ENCODE peak calls at places on chromosomes 5 and 9, in seven cellular contexts. X is endothelial cell of umbilical vein; D is EL; R is COLO829; V is T-helper 2 cell treated with Interferon-gamma antibody and Interleukin-4, amounts not matched to agents 5 μg/mL and 100 μg/mL, for 36 hours; A is ELF-1; H is activated CD4-positive, alpha-beta T cell treated with anti-CD3 and anti-CD28 coated beads, Interleukin-2, amount 50 U/mL, for 48 hours. O is an unnamed sample.

GRCh38 chr9:133591116-133591910 is 17.9 kb downstream of the FAM163B start:
- DNase-seq in R (no peak), H (no peak), X (no peak), A (no peak), D (no peak), V (no peak), O (no peak)

GRCh38 chr9:34097865-34098264 is 28.6 kb downstream of the DCAF12 start:
- DNase-seq in X (no peak), D (no peak), A (no peak), V (no peak), R (no peak), H (no peak), O (no peak)

GRCh38 chr9:90611568-90611967 is 31.1 kb downstream of the DIRAS2 start:
- DNase-seq in D (no peak), H (no peak), V (no peak), A (no peak), R (no peak), X (no peak), O (no peak)

GRCh38 chr9:92097997-92098482 is 17.2 kb downstream of the SPTLC1 start:
- DNase-seq in A (peak; percentile 97), X (peak; percentile 91), R (no peak), V (peak; percentile 67), H (peak; percentile 53), D (no peak), O (peak; percentile 70)

GRCh38 chr5:142110046-142110531 is 1.5 kb downstream of the NDFIP1 start:
- DNase-seq in H (no peak), A (peak; percentile 14), D (peak; percentile 31), V (peak; percentile 43), X (peak; percentile 41), R (no peak), O (no peak)

GRCh38 chr5:181114844-181115778 is 15.9 kb downstream of the OR2V1 start:
- DNase-seq in X (peak; percentile 40), R (no peak), D (peak; percentile 41), H (no peak), V (no peak), A (peak; percentile 69), O (no peak)

GRCh38 chr5:51104556-51104955 is 278.7 kb upstream of the ISL1 start:
- DNase-seq in A (no peak), D (no peak), V (no peak), X (no peak), H (no peak), R (no peak), O (no peak)

GRCh38 chr5:34499001-34499734 is 157.0 kb upstream of the RAI14 start:
- DNase-seq in V (peak; percentile 53), R (no peak), D (peak; percentile 86), A (no peak), X (peak; percentile 89), H (no peak), O (no peak)

GRCh38 chr9:92724528-92725265 is 39.9 kb downstream of the BICD2 start:
- DNase-seq in V (no peak), X (no peak), A (no peak), R (no peak), D (no peak), H (no peak), O (no peak)

GRCh38 chr9:34413229-34413852 is 36.6 kb upstream of the MYORG start:
- DNase-seq in H (peak; percentile 54), D (peak; percentile 35), X (peak; percentile 42), A (peak; percentile 66), R (peak; percentile 77), V (peak; percentile 17), O (no peak)

GRCh38 chr9:79611091-79611614 is 39.4 kb downstream of the TLE4 start:
- DNase-seq in H (no peak), X (no peak), A (peak; percentile 24), R (no peak), V (no peak), D (peak; percentile 99), O (no peak)

GRCh38 chr5:6599739-6600138 is 33.1 kb downstream of the NSUN2 start:
- DNase-seq in H (no peak), A (no peak), X (no peak), D (no peak), R (no peak), V (no peak), O (no peak)

GRCh38 chr5:41908374-41909079 is 4.4 kb downstream of the RIMOC1 start:
- DNase-seq in X (no peak), V (no peak), A (no peak), D (peak; percentile 41), H (no peak), R (no peak), O (no peak)

GRCh38 chr5:132280371-132281240 is 13.6 kb upstream of the SLC22A4 start:
- DNase-seq in D (no peak), V (no peak), A (no peak), H (no peak), X (no peak), R (no peak), O (no peak)

GRCh38 chr5:16759147-16759800 is 142.5 kb upstream of the RETREG1 start:
- DNase-seq in H (peak; percentile 7), V (peak; percentile 7), D (no peak), X (peak; percentile 19), A (no peak), R (no peak), O (no peak)